ENCODE peak calls at places on chromosome 15, in nine cellular contexts. A is sigmoid colon, P is fibroblast of lung, M is lower leg skin, W is neural progenitor cell, N is epithelial cell of proximal tubule, G is K562, X is cardiac muscle cell, D is stomach. U is an unnamed sample.

GRCh38 chr15:64067564-64068030 is 21.3 kb upstream of the DAPK2 start:
- DNase-seq in A (peak; percentile 73), P (peak; percentile 59), M (peak; percentile 66), W (peak; percentile 81), N (no peak), G (peak; percentile 71), X (peak; percentile 75), D (peak; percentile 72), U (peak; percentile 77)

GRCh38 chr15:24617646-24618045 is 57.9 kb upstream of the NPAP1 start:
- DNase-seq in A (no peak), P (no peak), M (no peak), W (no peak), N (no peak), G (no peak), X (no peak), D (no peak), U (no peak)

GRCh38 chr15:28886431-28887343 is 913 bp downstream of the APBA2 start:
- DNase-seq in A (no peak), P (no peak), M (no peak), W (peak; percentile 55), N (no peak), G (no peak), X (peak; percentile 27), D (no peak), U (no peak)

GRCh38 chr15:61038910-61039309 is 190.2 kb downstream of the RORA start:
- DNase-seq in A (no peak), P (no peak), M (peak; percentile 38), W (no peak), N (no peak), G (no peak), X (no peak), D (no peak), U (no peak)

GRCh38 chr15:71052356-71052755 is 62.9 kb upstream of the THSD4 start:
- DNase-seq in A (no peak), P (peak; percentile 58), M (no peak), W (no peak), N (no peak), G (no peak), X (no peak), D (no peak), U (no peak)

GRCh38 chr15:88995449-88995848 is 82.3 kb upstream of the MFGE8 start:
- DNase-seq in A (no peak), P (no peak), M (no peak), W (peak; percentile 42), N (no peak), G (no peak), X (peak; percentile 38), D (no peak), U (peak; percentile 84)

GRCh38 chr15:93213281-93213680 is 124.3 kb upstream of the RGMA start:
- DNase-seq in A (no peak), P (no peak), M (no peak), W (no peak), N (no peak), G (no peak), X (peak; percentile 68), D (no peak), U (no peak)

GRCh38 chr15:65732698-65733097 is 59.4 kb downstream of the DENND4A start:
- DNase-seq in A (no peak), P (peak; percentile 42), M (no peak), W (no peak), N (no peak), G (no peak), X (no peak), D (no peak), U (no peak)

GRCh38 chr15:42092666-42093445 is 1.5 kb downstream of the PLA2G4D start:
- DNase-seq in A (no peak), P (no peak), M (peak; percentile 14), W (no peak), N (no peak), G (no peak), X (no peak), D (peak; percentile 85), U (no peak)

GRCh38 chr15:58510715-58511465 is 79.1 kb downstream of the LIPC start:
- DNase-seq in A (no peak), P (peak; percentile 17), M (no peak), W (no peak), N (no peak), G (no peak), X (no peak), D (no peak), U (no peak)

GRCh38 chr15:35471024-35471423 is 74.9 kb downstream of the DPH6 start:
- DNase-seq in A (no peak), P (no peak), M (no peak), W (no peak), N (no peak), G (no peak), X (no peak), D (no peak), U (no peak)

DNA sequence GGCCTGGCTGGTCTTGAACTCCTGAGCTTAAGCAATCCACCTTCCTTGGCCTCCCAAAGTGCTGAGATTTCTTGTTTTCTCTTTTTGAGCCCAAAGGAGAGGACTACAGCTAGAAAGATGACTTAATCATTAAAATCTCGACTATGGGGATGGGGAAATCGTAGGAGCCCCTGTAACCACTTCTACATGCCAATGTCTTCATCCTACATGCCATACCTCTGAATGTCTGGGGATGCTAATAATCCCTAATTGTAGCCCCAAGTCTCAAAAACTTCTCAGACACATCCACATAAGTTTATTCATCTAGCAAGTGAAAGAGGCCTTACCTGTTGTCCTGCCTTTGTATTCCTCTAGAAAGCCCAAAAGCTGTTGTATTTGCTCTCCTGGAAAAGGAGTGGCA is 3.7 kb upstream of the RHOV start:
- DNase-seq in A (no peak), P (no peak), M (no peak), W (no peak), N (no peak), G (no peak), X (no peak), D (no peak), U (no peak)
- H3K4me3 ChIP-seq in A (no peak overlapping the region), P (no peak overlapping the region), M (no peak overlapping the region), W (no peak overlapping the region), N (no peak overlapping the region), G (no peak overlapping the region), X (no peak overlapping the region), D (no peak overlapping the region), U (no peak overlapping the region)

GRCh38 chr15:78004222-78004727 is 73.2 kb downstream of the TBC1D2B start:
- DNase-seq in A (peak; percentile 63), P (no peak), M (no peak), W (peak; percentile 23), N (no peak), G (no peak), X (peak; percentile 64), D (no peak), U (no peak)

GRCh38 chr15:78002996-78003395 is 74.5 kb downstream of the TBC1D2B start:
- DNase-seq in A (peak; percentile 62), P (no peak), M (no peak), W (no peak), N (no peak), G (no peak), X (no peak), D (no peak), U (no peak)

GRCh38 chr15:78006567-78007205 is 70.8 kb downstream of the TBC1D2B start:
- DNase-seq in A (no peak), P (no peak), M (no peak), W (no peak), N (no peak), G (no peak), X (no peak), D (peak; percentile 94), U (no peak)

GRCh38 chr15:78003539-78004008 is 73.9 kb downstream of the TBC1D2B start:
- DNase-seq in A (peak; percentile 58), P (no peak), M (no peak), W (peak; percentile 44), N (no peak), G (no peak), X (peak; percentile 15), D (peak; percentile 65), U (no peak)

DNA sequence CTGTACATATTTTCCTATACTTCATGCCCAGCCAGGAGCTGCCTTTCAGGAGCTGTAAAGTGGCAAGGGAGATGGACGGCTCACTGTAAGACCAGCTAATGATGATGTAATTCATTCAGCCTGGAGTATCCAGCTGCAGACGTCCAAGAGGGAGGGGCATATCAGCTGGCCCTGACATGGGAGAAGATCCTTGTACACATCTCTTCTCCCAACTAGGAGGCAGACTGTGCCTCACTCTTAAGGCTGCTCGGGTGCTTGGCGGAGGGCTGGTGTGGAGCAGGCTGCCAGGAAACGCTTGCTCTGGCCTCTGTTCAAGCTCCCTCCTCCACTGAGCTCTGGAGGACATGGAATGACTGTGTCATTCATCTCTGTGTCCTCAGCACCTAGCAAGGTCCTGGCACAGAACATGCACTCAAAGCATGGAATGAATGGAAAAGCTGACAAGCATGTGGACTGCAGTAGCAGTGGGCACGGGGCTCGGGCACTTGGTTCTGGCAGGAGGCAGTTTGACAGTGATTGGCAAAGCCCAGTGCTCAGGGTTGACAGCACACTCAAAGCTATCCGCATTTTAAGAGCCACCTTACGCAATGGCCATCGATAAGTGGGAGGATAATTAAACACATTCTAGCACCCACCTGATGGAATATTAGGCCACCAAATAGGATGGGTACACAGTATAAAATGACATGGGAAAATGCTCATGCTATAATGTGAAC is 72.4 kb downstream of the TBC1D2B start:
- DNase-seq in A (peak; percentile 94), P (peak; percentile 94), M (peak; percentile 60), W (no peak), N (no peak), G (no peak), X (no peak), D (peak; percentile 84), U (no peak)
- TF ChIP-seq CTCF in A (no peak), P (peak; percentile 35), M (no peak), W (no peak), N (no peak), G (no peak), X (peak; percentile 32), D (no peak), U (no peak)

GRCh38 chr15:75637245-75638009 is 2.6 kb downstream of the IMP3 start:
- DNase-seq in A (no peak), P (no peak), M (no peak), W (no peak), N (no peak), G (no peak), X (no peak), D (no peak), U (no peak)
- H3K4me3 ChIP-seq in A (no peak overlapping the region), P (peak overlapping the region; percentile 32), M (no peak overlapping the region), W (peak overlapping the region; percentile 91), N (no peak overlapping the region), G (peak overlapping the region; percentile 93), X (no peak overlapping the region), D (peak overlapping the region; percentile 72), U (no peak overlapping the region)

GRCh38 chr15:39931615-39932014 is 2.3 kb upstream of the EIF2AK4 start:
- DNase-seq in A (no peak), P (peak; percentile 44), M (no peak), W (no peak), N (no peak), G (no peak), X (no peak), D (no peak), U (no peak)

GRCh38 chr15:39936187-39936586 is 2.3 kb downstream of the EIF2AK4 start:
- DNase-seq in A (no peak), P (peak; percentile 37), M (no peak), W (no peak), N (no peak), G (no peak), X (no peak), D (no peak), U (no peak)

GRCh38 chr15:39934415-39935044 is 615 bp downstream of the EIF2AK4 start:
- DNase-seq in A (no peak), P (peak; percentile 43), M (no peak), W (peak; percentile 44), N (no peak), G (no peak), X (peak; percentile 15), D (no peak), U (no peak)

GRCh38 chr15:39936681-39937080 is 2.8 kb downstream of the EIF2AK4 start:
- DNase-seq in A (no peak), P (no peak), M (no peak), W (no peak), N (no peak), G (no peak), X (no peak), D (no peak), U (no peak)

GRCh38 chr15:39935241-39935640 is 1.3 kb downstream of the EIF2AK4 start:
- DNase-seq in A (no peak), P (no peak), M (no peak), W (no peak), N (no peak), G (no peak), X (no peak), D (no peak), U (no peak)
- TF ChIP-seq CTCF in A (no peak), P (no peak), M (no peak), W (no peak), N (no peak), G (no peak), X (no peak), D (no peak), U (no peak)

U was measured in Caco-2.